ENCODE peak calls at places on chromosomes 2 and 18, in six cellular contexts. F, A, U, C, I and P are unnamed samples.

GRCh38 chr2:86291328-86291662 is 46.1 kb downstream of the REEP1 start:
- DNase-seq in F (no peak), A (no peak), U (no peak), C (no peak), I (no peak), P (no peak)

GRCh38 chr18:45197526-45197970 is 417.7 kb upstream of the SLC14A2 start:
- DNase-seq in F (no peak), A (peak; percentile 80), U (peak; percentile 46), C (no peak), I (no peak), P (no peak)

GRCh38 chr2:187982668-187983067 is 309.0 kb upstream of the GULP1 start:
- DNase-seq in F (no peak), A (peak; percentile 97), U (peak; percentile 92), C (no peak), I (no peak), P (no peak)

GRCh38 chr2:234290196-234290595 is 206.7 kb downstream of the ARL4C start:
- DNase-seq in F (no peak), A (no peak), U (no peak), C (no peak), I (no peak), P (no peak)

GRCh38 chr2:209426432-209426831 is 2.6 kb downstream of the MAP2 start:
- DNase-seq in F (no peak), A (no peak), U (no peak), C (peak; percentile 96), I (no peak), P (peak; percentile 46)

GRCh38 chr18:40179647-40180175 is 1775.3 kb upstream of the PIK3C3 start:
- DNase-seq in F (peak; percentile 21), A (no peak), U (peak; percentile 0), C (peak; percentile 49), I (no peak), P (no peak)

GRCh38 chr2:232333361-232334135 is 45.0 kb upstream of the ALPP start:
- DNase-seq in F (peak; percentile 20), A (no peak), U (no peak), C (peak; percentile 52), I (no peak), P (peak; percentile 65)

GRCh38 chr2:199471443-199472057 is 13.8 kb upstream of the SATB2 start:
- DNase-seq in F (peak; percentile 70), A (peak; percentile 46), U (peak; percentile 45), C (peak; percentile 89), I (no peak), P (peak; percentile 92)

GRCh38 chr2:225207026-225207425 is 164.8 kb upstream of the DOCK10 start:
- DNase-seq in F (no peak), A (no peak), U (no peak), C (no peak), I (no peak), P (no peak)

GRCh38 chr2:215601990-215602721 is 166.3 kb upstream of the FN1 start:
- DNase-seq in F (no peak), A (no peak), U (peak; percentile 88), C (no peak), I (no peak), P (no peak)

GRCh38 chr18:79687806-79688205 is 8.2 kb downstream of the CTDP1 start:
- DNase-seq in F (no peak), A (peak; percentile 29), U (peak; percentile 79), C (no peak), I (no peak), P (no peak)

GRCh38 chr2:121350884-121351283 is 65.9 kb upstream of the TFCP2L1 start:
- DNase-seq in F (no peak), A (no peak), U (no peak), C (no peak), I (no peak), P (no peak)

GRCh38 chr18:261398-262073 is 6.3 kb downstream of the THOC1 start:
- DNase-seq in F (no peak), A (no peak), U (peak; percentile 15), C (no peak), I (no peak), P (no peak)

GRCh38 chr2:25340340-25340886 is 1.3 kb downstream of the DNMT3A start:
- DNase-seq in F (no peak), A (no peak), U (no peak), C (no peak), I (no peak), P (no peak)

GRCh38 chr2:121974919-121975654 is 219.6 kb downstream of the TSN start:
- DNase-seq in F (peak; percentile 79), A (peak; percentile 73), U (peak; percentile 71), C (peak; percentile 96), I (peak; percentile 27), P (peak; percentile 79)

GRCh38 chr2:202185816-202186221 is 52.6 kb downstream of the SUMO1 start:
- DNase-seq in F (no peak), A (no peak), U (peak; percentile 55), C (no peak), I (no peak), P (no peak)

GRCh38 chr2:12883911-12884310 is 167.2 kb downstream of the TRIB2 start:
- DNase-seq in F (no peak), A (peak; percentile 53), U (peak; percentile 36), C (peak; percentile 17), I (no peak), P (no peak)

GRCh38 chr2:121360566-121361300 is 75.7 kb upstream of the TFCP2L1 start:
- DNase-seq in F (no peak), A (peak; percentile 25), U (peak; percentile 93), C (no peak), I (no peak), P (no peak)

GRCh38 chr2:9249036-9249800 is 42.6 kb downstream of the ASAP2 start:
- DNase-seq in F (no peak), A (peak; percentile 64), U (peak; percentile 55), C (no peak), I (no peak), P (no peak)

GRCh38 chr2:235827585-235827992 is 333.7 kb downstream of the AGAP1 start:
- DNase-seq in F (no peak), A (peak; percentile 27), U (no peak), C (peak; percentile 26), I (no peak), P (no peak)

GRCh38 chr2:230905448-230906430 is 19.3 kb downstream of the GPR55 start:
- DNase-seq in F (no peak), A (peak; percentile 50), U (peak; percentile 44), C (peak; percentile 64), I (no peak), P (peak; percentile 46)

GRCh38 chr2:55843096-55843991 is 80.2 kb downstream of the EFEMP1 start:
- DNase-seq in F (no peak), A (peak; percentile 99), U (peak; percentile 99), C (no peak), I (no peak), P (no peak)

GRCh38 chr18:52341617-52342381 is 1.8 kb downstream of the DCC start:
- DNase-seq in F (peak; percentile 56), A (peak; percentile 16), U (no peak), C (peak; percentile 59), I (no peak), P (peak; percentile 58)

GRCh38 chr2:9478526-9478925 is 4.2 kb downstream of the IAH1 start:
- DNase-seq in F (no peak), A (no peak), U (no peak), C (no peak), I (no peak), P (no peak)

GRCh38 chr2:43537137-43537536 is 58.7 kb downstream of the THADA start:
- DNase-seq in F (no peak), A (no peak), U (no peak), C (no peak), I (no peak), P (no peak)

GRCh38 chr2:68251855-68252406 is 401 bp downstream of the PPP3R1 start:
- DNase-seq in F (peak; percentile 33), A (no peak), U (no peak), C (peak; percentile 37), I (no peak), P (peak; percentile 37)

GRCh38 chr2:111071480-111072143 is 49.1 kb upstream of the BCL2L11 start:
- DNase-seq in F (no peak), A (peak; percentile 89), U (peak; percentile 73), C (no peak), I (no peak), P (no peak)

GRCh38 chr2:219384083-219384713 is 3.5 kb downstream of the DNPEP start:
- DNase-seq in F (no peak), A (no peak), U (no peak), C (peak; percentile 59), I (no peak), P (peak; percentile 57)
- H2BK15ac ChIP-seq in F (no peak overlapping the region), A (no peak overlapping the region), U (no peak overlapping the region), C (no peak overlapping the region), I (no peak overlapping the region), P (no peak overlapping the region)

GRCh38 chr18:64032312-64032711 is 62.4 kb downstream of the SERPINB8 start:
- DNase-seq in F (no peak), A (no peak), U (no peak), C (peak; percentile 12), I (no peak), P (no peak)

GRCh38 chr18:64027931-64028695 is 58.2 kb downstream of the SERPINB8 start:
- DNase-seq in F (no peak), A (no peak), U (no peak), C (no peak), I (no peak), P (no peak)

GRCh38 chr18:64026350-64026749 is 56.5 kb downstream of the SERPINB8 start:
- DNase-seq in F (no peak), A (no peak), U (no peak), C (no peak), I (no peak), P (no peak)
- H2BK15ac ChIP-seq in F (no peak overlapping the region), A (no peak overlapping the region), U (no peak overlapping the region), C (no peak overlapping the region), I (no peak overlapping the region), P (no peak overlapping the region)

GRCh38 chr2:66888246-66888645 is 453.3 kb downstream of the MEIS1 start:
- DNase-seq in F (no peak), A (no peak), U (no peak), C (no peak), I (no peak), P (no peak)

GRCh38 chr2:66889632-66889882 is 454.6 kb downstream of the MEIS1 start:
- DNase-seq in F (no peak), A (no peak), U (no peak), C (no peak), I (no peak), P (no peak)

GRCh38 chr2:66885775-66886402 is 451.0 kb downstream of the MEIS1 start:
- DNase-seq in F (no peak), A (no peak), U (peak; percentile 53), C (no peak), I (no peak), P (no peak)

GRCh38 chr2:66888791-66889631 is 454.1 kb downstream of the MEIS1 start:
- DNase-seq in F (no peak), A (peak; percentile 97), U (peak; percentile 100), C (no peak), I (no peak), P (no peak)

GRCh38 chr2:66890286-66890812 is 455.4 kb downstream of the MEIS1 start:
- DNase-seq in F (no peak), A (no peak), U (peak; percentile 46), C (no peak), I (no peak), P (no peak)
- H2BK15ac ChIP-seq in F (no peak overlapping the region), A (no peak overlapping the region), U (peak overlapping the region; percentile 82), C (no peak overlapping the region), I (no peak overlapping the region), P (no peak overlapping the region)

DNA sequence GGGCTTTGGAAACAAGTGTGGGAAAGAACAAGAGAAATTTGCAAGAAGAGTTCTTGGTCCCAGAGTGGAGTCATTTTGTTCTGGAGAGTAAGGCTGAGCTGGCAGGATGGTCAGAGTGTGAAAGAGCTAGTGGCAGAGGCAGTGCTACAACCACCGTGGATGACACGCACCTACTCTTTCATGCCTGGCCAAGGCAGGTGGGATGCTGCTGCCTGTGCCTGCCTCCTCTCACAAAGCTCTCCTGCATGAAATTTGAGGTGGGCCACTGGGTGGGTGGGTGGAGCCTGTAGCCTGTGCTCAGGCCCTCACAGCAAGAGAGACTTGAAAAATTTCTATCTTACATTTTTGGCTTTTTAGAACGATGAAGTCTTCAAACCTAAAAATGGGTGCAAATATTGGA is 9.4 kb upstream of the INO80C start:
- DNase-seq in F (no peak), A (no peak), U (no peak), C (no peak), I (no peak), P (no peak)
- H2BK15ac ChIP-seq in F (no peak overlapping the region), A (no peak overlapping the region), U (no peak overlapping the region), C (no peak overlapping the region), I (no peak overlapping the region), P (no peak overlapping the region)